ENCODE peak calls at places on chromosomes 1 and 21, in six cellular contexts. Y is GM12878, G is K562, R is HepG2, P is HCT116, I is upper lobe of left lung. Q is an unnamed sample.
A peak's percentile ranks its signal among the peaks of the same experiment; 100 is the strongest.

GRCh38 chr1:165383067-165383466 is 26.6 kb upstream of the LMX1A start:
- ATAC-seq in Y (no peak), G (peak; percentile 23), R (no peak), P (peak; percentile 40), I (no peak), Q (peak; percentile 97)

GRCh38 chr1:156667968-156668709 is 9.1 kb downstream of the NES start:
- ATAC-seq in Y (no peak), G (no peak), R (peak; percentile 60), P (no peak), I (no peak), Q (no peak)

GRCh38 chr21:16741228-16741665 is 771.6 kb upstream of the CXADR start:
- ATAC-seq in Y (no peak), G (no peak), R (no peak), P (no peak), I (no peak), Q (no peak)

GRCh38 chr1:216081445-216081844 is 341.8 kb downstream of the USH2A start:
- ATAC-seq in Y (no peak), G (no peak), R (peak; percentile 91), P (no peak), I (no peak), Q (no peak)

GRCh38 chr1:177219458-177220390 is 49.0 kb downstream of the BRINP2 start:
- ATAC-seq in Y (no peak), G (no peak), R (no peak), P (no peak), I (no peak), Q (no peak)

GRCh38 chr21:26495283-26495849 is 77.7 kb downstream of the CYYR1 start:
- ATAC-seq in Y (no peak), G (no peak), R (no peak), P (no peak), I (no peak), Q (no peak)

GRCh38 chr1:150302338-150302737 is 8.7 kb downstream of the MRPS21 start:
- ATAC-seq in Y (no peak), G (no peak), R (no peak), P (no peak), I (no peak), Q (peak; percentile 76)

GRCh38 chr1:173212952-173213491 is 5.9 kb upstream of the TNFSF4 start:
- ATAC-seq in Y (peak; percentile 91), G (no peak), R (peak; percentile 15), P (no peak), I (no peak), Q (no peak)

GRCh38 chr1:155954645-155955044 is 13.2 kb downstream of the RXFP4 start:
- ATAC-seq in Y (no peak), G (no peak), R (no peak), P (no peak), I (no peak), Q (no peak)

GRCh38 chr1:95668165-95668564 is 434.2 kb downstream of the RWDD3 start:
- ATAC-seq in Y (no peak), G (no peak), R (no peak), P (no peak), I (no peak), Q (no peak)

GRCh38 chr1:226526801-226527595 is 21.6 kb upstream of the STUM start:
- ATAC-seq in Y (peak; percentile 27), G (peak; percentile 93), R (peak; percentile 69), P (peak; percentile 97), I (peak; percentile 16), Q (peak; percentile 57)

GRCh38 chr21:44829507-44830092 is 11.7 kb upstream of the SUMO3 start:
- ATAC-seq in Y (no peak), G (no peak), R (no peak), P (no peak), I (no peak), Q (no peak)

GRCh38 chr1:50458507-50458906 is 35.3 kb upstream of the DMRTA2 start:
- ATAC-seq in Y (no peak), G (no peak), R (no peak), P (no peak), I (no peak), Q (no peak)

GRCh38 chr1:215636258-215636965 is 69.3 kb downstream of the KCTD3 start:
- ATAC-seq in Y (peak; percentile 77), G (no peak), R (peak; percentile 79), P (no peak), I (peak; percentile 27), Q (peak; percentile 89)

GRCh38 chr1:17615959-17616358 is 76.5 kb downstream of the ARHGEF10L start:
- ATAC-seq in Y (no peak), G (no peak), R (no peak), P (no peak), I (no peak), Q (no peak)

GRCh38 chr1:227886503-227886961 is 61.2 kb downstream of the WNT9A start:
- ATAC-seq in Y (no peak), G (no peak), R (no peak), P (no peak), I (no peak), Q (peak; percentile 0)

GRCh38 chr1:93702102-93702827 is 20.6 kb upstream of the BCAR3 start:
- ATAC-seq in Y (peak; percentile 6), G (no peak), R (no peak), P (peak; percentile 39), I (no peak), Q (no peak)

GRCh38 chr1:61983236-61983635 is 211.4 kb upstream of the L1TD1 start:
- ATAC-seq in Y (no peak), G (no peak), R (no peak), P (no peak), I (no peak), Q (no peak)
- TF ChIP-seq POLR2AphosphoS5 in Y (no peak), G (no peak), R (no peak), P (no peak), I (no peak), Q (no peak)

GRCh38 chr1:6118415-6118814 is 61.7 kb downstream of the CHD5 start:
- ATAC-seq in Y (no peak), G (no peak), R (no peak), P (no peak), I (no peak), Q (no peak)
- TF ChIP-seq POLR2A in Y (no peak), G (no peak), R (no peak), P (no peak), I (no peak), Q (no peak)

GRCh38 chr1:61083799-61084385 is 1.5 kb downstream of the NFIA start:
- ATAC-seq in Y (no peak), G (no peak), R (no peak), P (no peak), I (no peak), Q (no peak)
- H3K4me3 ChIP-seq in Y (no peak overlapping the region), G (peak overlapping the region; percentile 63), R (peak overlapping the region; percentile 86), P (peak overlapping the region; percentile 67), I (peak overlapping the region; percentile 60), Q (peak overlapping the region; percentile 99)

GRCh38 chr1:27575861-27576331 is 28.0 kb downstream of the AHDC1 start:
- ATAC-seq in Y (peak; percentile 88), G (no peak), R (peak; percentile 53), P (no peak), I (peak; percentile 65), Q (peak; percentile 77)
- TF ChIP-seq POLR2AphosphoS5 in Y (no peak), G (no peak), R (no peak), P (no peak), I (no peak), Q (peak; percentile 36)

GRCh38 chr1:169794530-169795416 is at the start of gene METTL18:
- ATAC-seq in Y (peak; percentile 95), G (peak; percentile 98), R (peak; percentile 99), P (peak; percentile 98), I (peak; percentile 99), Q (peak; percentile 99)
- TF ChIP-seq POLR2A in Y (peak; percentile 84), G (peak; percentile 93), R (peak; percentile 67), P (no peak), I (peak; percentile 21), Q (no peak)